ENCODE peak calls at places on chromosome 15, in four cellular contexts. N is uterus, M is progenitor cell of endocrine pancreas, A is CD14-positive monocyte. W is an unnamed sample.

GRCh38 chr15:80309769-80310384 is 57.9 kb upstream of the CTXND1 start:
- DNase-seq in N (no peak), A (no peak), M (no peak), W (no peak)

GRCh38 chr15:32909431-32909830 is 191.6 kb downstream of the GREM1 start:
- DNase-seq in N (no peak), M (no peak), A (no peak), W (no peak)

GRCh38 chr15:58703610-58704009 is 45.9 kb downstream of the ADAM10 start:
- DNase-seq in A (no peak), N (no peak), M (no peak), W (no peak)

GRCh38 chr15:67784057-67784781 is 41.1 kb upstream of the SKOR1 start:
- DNase-seq in A (no peak), N (no peak), M (no peak), W (no peak)

GRCh38 chr15:66655511-66655910 is 46.5 kb upstream of the SMAD6 start:
- DNase-seq in N (no peak), M (no peak), A (no peak), W (no peak)

GRCh38 chr15:83287541-83288027 is 3.1 kb upstream of the BNC1 start:
- DNase-seq in M (no peak), A (no peak), N (no peak), W (no peak)

GRCh38 chr15:38050529-38050928 is 116.1 kb downstream of the TMCO5A start:
- DNase-seq in M (no peak), A (no peak), N (no peak), W (no peak)

GRCh38 chr15:96183020-96183926 is 147.2 kb upstream of the NR2F2 start:
- DNase-seq in M (no peak), N (no peak), A (no peak), W (no peak)

GRCh38 chr15:70933411-70933810 is 40.8 kb downstream of the LRRC49 start:
- DNase-seq in A (no peak), N (no peak), M (no peak), W (no peak)

GRCh38 chr15:23734856-23735255 is 47.8 kb upstream of the NDN start:
- DNase-seq in M (no peak), N (no peak), A (no peak), W (no peak)

GRCh38 chr15:93703092-93703785 is 528.1 kb upstream of the MCTP2 start:
- DNase-seq in A (no peak), M (no peak), N (no peak), W (no peak)

DNA sequence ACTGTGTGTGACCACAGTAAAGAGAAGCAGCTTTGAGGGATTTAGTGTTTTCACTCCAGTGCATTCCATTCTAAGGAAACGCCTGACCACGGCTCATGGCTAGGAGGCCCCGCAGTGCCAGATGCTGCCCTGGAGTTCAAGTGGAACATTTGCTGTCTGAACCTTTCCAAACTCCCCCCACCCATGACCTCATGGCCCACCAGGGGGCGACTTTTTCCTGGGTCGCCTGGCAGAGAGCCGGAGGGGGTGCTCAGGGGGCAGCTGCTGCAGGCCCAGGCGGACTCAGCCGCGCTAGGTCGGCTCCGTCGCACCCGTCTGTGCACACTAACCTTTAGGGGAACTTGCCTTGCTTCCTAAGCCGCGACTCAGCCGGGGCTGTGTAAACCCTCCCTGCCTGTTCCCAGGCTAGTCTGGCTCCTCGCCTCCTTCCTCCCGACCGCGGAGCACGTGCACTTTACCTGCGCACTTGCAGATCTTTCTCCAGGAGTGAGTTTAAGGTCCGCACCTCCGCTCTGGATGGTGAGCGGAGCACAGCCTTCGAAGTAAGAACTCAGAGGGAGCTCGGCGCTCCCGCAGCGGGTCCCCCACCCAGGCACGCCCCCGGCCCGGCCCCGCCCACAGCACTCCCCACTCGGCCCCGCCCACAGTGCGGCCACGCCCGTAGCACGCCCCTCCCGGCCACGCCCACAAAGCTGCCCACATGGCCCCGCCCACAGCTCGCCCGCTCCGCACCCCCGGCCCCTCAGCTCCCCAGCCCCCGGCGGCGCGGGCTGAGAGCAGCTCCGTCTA is at the start of gene OCA2:
- DNase-seq in A (peak), N (no peak), M (peak), W (peak)
- TF ChIP-seq CTCF in A (no peak), N (no peak), M (peak), W (peak)

GRCh38 chr15:63435416-63435815 is 53.8 kb upstream of the CA12 start:
- DNase-seq in M (no peak), A (no peak), N (no peak), W (no peak)

GRCh38 chr15:63434567-63435219 is 53.0 kb upstream of the CA12 start:
- DNase-seq in M (no peak), A (no peak), N (no peak), W (no peak)

GRCh38 chr15:63439536-63440264 is 58.1 kb upstream of the CA12 start:
- DNase-seq in N (no peak), A (no peak), M (no peak), W (no peak)

GRCh38 chr15:63440265-63440648 is 58.6 kb upstream of the CA12 start:
- DNase-seq in A (no peak), M (no peak), N (no peak), W (no peak)

DNA sequence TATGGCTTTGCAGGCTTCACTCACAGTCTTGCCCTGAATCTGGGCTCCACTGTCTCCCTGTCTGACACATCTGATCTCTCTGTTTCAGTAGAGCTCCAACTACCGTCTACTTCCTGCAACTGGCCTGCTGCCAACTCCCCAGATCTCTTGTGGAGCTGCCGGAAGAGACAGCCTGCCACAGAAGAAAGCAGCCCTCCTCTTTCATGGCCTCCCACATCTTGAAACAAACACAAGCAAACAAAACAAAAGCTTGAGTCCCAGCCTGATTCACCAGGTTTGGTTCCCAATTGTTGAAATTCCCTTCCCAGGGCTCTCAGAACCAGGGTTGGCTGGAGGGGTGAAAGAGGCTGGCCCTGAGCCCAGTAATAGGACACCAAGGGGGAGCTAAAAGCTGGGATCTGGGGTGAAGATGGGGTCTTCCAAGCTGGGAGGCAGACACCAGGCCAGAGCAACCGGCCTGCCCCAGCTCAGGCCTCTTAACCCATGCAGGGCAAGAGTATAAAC is 55.3 kb upstream of the CA12 start:
- DNase-seq in N (peak), A (peak), M (no peak), W (no peak)
- TF ChIP-seq CTCF in N (no peak), A (no peak), M (peak), W (no peak)

DNA sequence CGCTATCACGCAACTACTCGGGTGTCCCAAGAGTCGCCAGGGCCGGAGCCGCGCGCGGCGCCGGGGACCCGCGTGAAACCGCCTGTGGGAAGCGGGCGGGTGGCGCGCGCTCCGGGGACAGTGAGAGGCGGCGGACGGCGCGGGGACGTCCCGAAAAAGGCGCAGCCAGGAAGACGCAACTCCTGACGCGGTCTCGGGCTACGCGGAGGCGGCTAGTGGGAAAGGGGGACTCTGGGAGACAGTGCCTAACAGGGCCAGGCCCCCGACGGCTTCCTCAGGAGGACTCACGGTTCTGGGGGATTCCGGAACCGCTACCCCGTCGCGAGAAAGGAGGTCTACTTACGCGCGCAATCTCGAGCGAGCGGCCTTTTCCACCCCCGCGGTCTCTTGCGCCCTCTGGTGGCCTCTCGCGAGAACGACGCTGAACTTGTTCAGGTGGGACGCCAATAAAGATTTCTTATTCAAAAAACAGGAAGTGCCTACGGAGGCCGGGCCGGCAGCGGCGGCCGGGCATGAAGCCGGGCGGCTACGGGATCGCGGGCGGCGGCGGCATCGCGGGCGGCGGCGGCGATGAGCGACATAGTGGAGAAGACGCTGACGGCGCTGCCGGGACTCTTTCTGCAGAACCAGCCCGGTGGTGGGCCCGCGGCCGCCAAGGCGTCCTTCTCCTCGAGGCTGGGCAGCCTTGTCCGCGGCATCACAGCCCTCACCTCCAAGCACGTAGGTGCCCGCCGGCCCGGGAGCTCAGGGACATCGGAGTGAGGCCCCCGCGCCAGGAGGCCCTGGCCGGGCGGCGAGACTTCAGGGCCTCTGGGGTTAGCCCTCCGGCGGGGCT is at the start of gene AP4E1:
- DNase-seq in A (peak), M (peak), N (peak), W (peak)
- TF ChIP-seq CTCF in A (peak), M (peak), N (peak), W (peak)

GRCh38 chr15:34987182-34987488 is 952 bp downstream of the ZNF770 start:
- DNase-seq in N (no peak), A (no peak), M (no peak), W (no peak)
- TF ChIP-seq CTCF in N (no peak), A (no peak), M (no peak), W (no peak)

GRCh38 chr15:73936181-73936580 is 9.9 kb downstream of the LOXL1 start:
- DNase-seq in M (no peak), N (no peak), A (no peak), W (no peak)
- TF ChIP-seq CTCF in M (no peak), N (no peak), A (no peak), W (no peak)

GRCh38 chr15:99390667-99391066 is 139.4 kb downstream of the LRRC28 start:
- DNase-seq in N (no peak), A (no peak), M (no peak), W (no peak)

GRCh38 chr15:99387769-99388168 is 136.5 kb downstream of the LRRC28 start:
- DNase-seq in M (no peak), N (no peak), A (no peak), W (no peak)

GRCh38 chr15:99385865-99386264 is 134.6 kb downstream of the LRRC28 start:
- DNase-seq in A (no peak), N (peak), M (no peak), W (no peak)

GRCh38 chr15:99386429-99386828 is 135.1 kb downstream of the LRRC28 start:
- DNase-seq in A (no peak), M (no peak), N (no peak), W (no peak)

GRCh38 chr15:99384992-99385669 is 133.8 kb downstream of the LRRC28 start:
- DNase-seq in A (no peak), N (no peak), M (no peak), W (no peak)
- TF ChIP-seq CTCF in A (no peak), N (no peak), M (peak), W (no peak)

GRCh38 chr15:31605467-31605931 is 278.9 kb downstream of the KLF13 start:
- DNase-seq in N (no peak), A (no peak), M (no peak), W (no peak)
- TF ChIP-seq CTCF in N (no peak), A (no peak), M (peak), W (peak)